ENCODE peak calls at places on chromosomes 7 and 10, in seven cellular contexts. N is GM23338, C is GM06990, W is choroid plexus epithelial cell, H is GM12865, E is foreskin fibroblast, J is IMR-90. X is an unnamed sample.

GRCh38 chr7:154474903-154475520 is 422.8 kb downstream of the DPP6 start:
- DNase-seq in N (no peak), C (no peak), E (no peak), H (peak), J (no peak), W (no peak), X (no peak)

GRCh38 chr10:71547841-71548493 is 151.2 kb downstream of the CDH23 start:
- DNase-seq in J (peak), E (peak), W (peak), C (no peak), H (no peak), N (no peak), X (no peak)

GRCh38 chr7:122145937-122146336 is 1.9 kb upstream of the AASS start:
- DNase-seq in H (no peak), C (no peak), N (peak), W (no peak), E (no peak), J (no peak), X (no peak)

GRCh38 chr10:15316144-15316543 is 54.9 kb downstream of the FAM171A1 start:
- DNase-seq in W (peak), J (no peak), E (no peak), C (no peak), H (no peak), N (peak), X (no peak)

GRCh38 chr7:114986805-114987204 is 64.9 kb downstream of the MDFIC start:
- DNase-seq in H (no peak), W (peak), E (no peak), N (peak), C (no peak), J (peak), X (no peak)

GRCh38 chr10:124225029-124225467 is 131.7 kb upstream of the CHST15 start:
- DNase-seq in C (no peak), W (no peak), N (no peak), E (no peak), J (no peak), H (no peak), X (no peak)

GRCh38 chr10:86182150-86182549 is 184.4 kb downstream of the GRID1 start:
- DNase-seq in W (no peak), E (no peak), H (no peak), C (no peak), N (peak), J (no peak), X (no peak)

GRCh38 chr10:77563638-77564270 is 73.9 kb downstream of the KCNMA1 start:
- DNase-seq in H (no peak), E (no peak), C (no peak), N (no peak), W (no peak), J (no peak), X (no peak)

GRCh38 chr10:120581496-120581895 is 124.5 kb downstream of the PLPP4 start:
- DNase-seq in N (peak), C (no peak), W (no peak), H (no peak), E (no peak), J (no peak), X (no peak)

GRCh38 chr7:112205348-112206237 is 606 bp downstream of the DOCK4 start:
- DNase-seq in N (peak), H (peak), J (peak), C (peak), W (peak), E (peak), X (no peak)

GRCh38 chr7:150428671-150429451 is 21.6 kb upstream of the GIMAP8 start:
- DNase-seq in H (peak), W (peak), C (peak), J (peak), N (peak), E (peak), X (peak)

GRCh38 chr7:103680161-103681144 is 234.4 kb upstream of the SLC26A5 start:
- DNase-seq in W (no peak), N (peak), C (no peak), E (no peak), H (no peak), J (no peak), X (no peak)

GRCh38 chr7:69526570-69526969 is 71.7 kb upstream of the AUTS2 start:
- DNase-seq in H (no peak), W (no peak), C (no peak), N (no peak), J (no peak), E (no peak), X (no peak)

GRCh38 chr10:79086822-79087221 is 18.1 kb downstream of the ZMIZ1 start:
- DNase-seq in N (no peak), E (no peak), C (no peak), W (no peak), J (no peak), H (no peak), X (no peak)

GRCh38 chr7:3482147-3482921 is 181.3 kb downstream of the SDK1 start:
- DNase-seq in E (no peak), C (no peak), H (peak), N (peak), W (peak), J (peak), X (no peak)

GRCh38 chr10:5529702-5530411 is 5.1 kb downstream of the CALML3 start:
- DNase-seq in J (no peak), E (no peak), H (no peak), C (no peak), W (no peak), N (no peak), X (no peak)

GRCh38 chr7:27137603-27138410 is 5.7 kb downstream of the HOXA5 start:
- DNase-seq in C (no peak), E (no peak), H (no peak), W (no peak), N (no peak), J (peak), X (no peak)

GRCh38 chr10:133308431-133309110 is at the start of the genes TUBGCP2 and ZNF511:
- DNase-seq in E (peak), N (peak), H (peak), J (peak), C (peak), W (peak), X (no peak)

GRCh38 chr10:117987242-117987909 is 59.4 kb downstream of the RAB11FIP2 start:
- DNase-seq in N (no peak), J (peak), C (no peak), E (no peak), W (no peak), H (no peak), X (no peak)

GRCh38 chr10:103915794-103916193 is 2.2 kb downstream of the STN1 start:
- DNase-seq in N (no peak), W (peak), J (no peak), C (no peak), H (peak), E (no peak), X (no peak)

GRCh38 chr10:132942740-132943554 is 577 bp upstream of the CFAP46 start:
- DNase-seq in W (no peak), H (no peak), N (peak), J (no peak), C (no peak), E (no peak), X (no peak)

GRCh38 chr10:49362596-49363260 is 33.2 kb downstream of the DRGX start:
- DNase-seq in E (no peak), C (peak), H (peak), W (no peak), J (no peak), N (no peak), X (no peak)

GRCh38 chr10:72794260-72794659 is 99.3 kb upstream of the OIT3 start:
- DNase-seq in N (no peak), C (no peak), W (peak), E (peak), J (peak), H (no peak), X (no peak)

GRCh38 chr7:135380351-135380750 is 129.6 kb downstream of the CNOT4 start:
- DNase-seq in E (no peak), H (no peak), J (no peak), N (no peak), C (no peak), W (no peak), X (no peak)

GRCh38 chr7:43441217-43441616 is 141.7 kb upstream of the STK17A start:
- DNase-seq in J (no peak), C (no peak), H (no peak), E (no peak), N (no peak), W (no peak), X (no peak)

GRCh38 chr7:142176901-142177300 is 65.4 kb downstream of the MGAM2 start:
- DNase-seq in C (no peak), J (no peak), W (no peak), N (no peak), H (no peak), E (no peak), X (no peak)

GRCh38 chr10:123236122-123236521 is 81.9 kb downstream of the BUB3 start:
- DNase-seq in W (peak), H (peak), C (peak), J (no peak), N (peak), E (no peak), X (no peak)

GRCh38 chr7:149734514-149735075 is 38.8 kb downstream of the ZNF467 start:
- DNase-seq in J (no peak), E (no peak), C (no peak), H (no peak), N (no peak), W (no peak), X (no peak)

GRCh38 chr10:106863549-106863948 is 301.0 kb downstream of the SORCS1 start:
- DNase-seq in W (no peak), E (no peak), H (peak), C (no peak), N (peak), J (no peak), X (no peak)

GRCh38 chr7:105800442-105800841 is 76.0 kb downstream of the ATXN7L1 start:
- DNase-seq in W (peak), H (peak), E (no peak), N (no peak), J (peak), C (no peak), X (no peak)

GRCh38 chr7:121398246-121398645 is 2.1 kb upstream of the FAM3C start:
- DNase-seq in W (peak), J (no peak), N (peak), C (no peak), E (no peak), H (no peak), X (no peak)

GRCh38 chr7:37265006-37265405 is 183.7 kb downstream of the ELMO1 start:
- DNase-seq in C (no peak), J (no peak), N (no peak), W (no peak), H (no peak), E (no peak), X (no peak)

GRCh38 chr10:122441961-122442360 is 12.5 kb upstream of the ARMS2 start:
- DNase-seq in C (no peak), H (no peak), E (peak), N (no peak), W (peak), J (peak), X (no peak)

GRCh38 chr7:111264111-111264868 is 173.4 kb downstream of the LRRN3 start:
- DNase-seq in W (no peak), J (no peak), C (no peak), N (no peak), H (no peak), E (no peak), X (no peak)

GRCh38 chr10:70651661-70652060 is 20.6 kb upstream of the ADAMTS14 start:
- DNase-seq in W (no peak), C (no peak), J (no peak), E (no peak), H (peak), N (peak), X (no peak)

GRCh38 chr10:93947055-93947454 is 46.7 kb upstream of the PLCE1 start:
- DNase-seq in J (peak), E (peak), N (peak), W (peak), C (no peak), H (no peak), X (peak)

GRCh38 chr10:24435374-24435773 is 226.4 kb downstream of the KIAA1217 start:
- DNase-seq in H (no peak), N (no peak), W (peak), E (peak), C (no peak), J (peak), X (no peak)

GRCh38 chr7:44150466-44150832 is 9.3 kb upstream of the MYL7 start:
- DNase-seq in W (peak), J (no peak), H (peak), N (no peak), C (peak), E (no peak), X (no peak)

GRCh38 chr10:129673292-129673691 is 206.3 kb downstream of the MGMT start:
- DNase-seq in C (no peak), H (no peak), N (no peak), W (no peak), E (no peak), J (no peak), X (no peak)
- TF ChIP-seq CTCF in C (no peak), H (no peak), N (peak), W (no peak), E (no peak), J (no peak), X (no peak)

GRCh38 chr10:88065384-88066049 is 202.1 kb downstream of the PTEN start:
- DNase-seq in H (peak), J (no peak), N (no peak), W (no peak), E (no peak), C (peak), X (no peak)
- H3K4me3 ChIP-seq in H (peak), J (no peak), N (no peak), W (no peak), E (no peak), C (no peak), X (no peak)

GRCh38 chr7:41603985-41604384 is 98.9 kb downstream of the INHBA start:
- DNase-seq in J (no peak), N (no peak), E (no peak), H (no peak), W (no peak), C (no peak), X (no peak)

DNA sequence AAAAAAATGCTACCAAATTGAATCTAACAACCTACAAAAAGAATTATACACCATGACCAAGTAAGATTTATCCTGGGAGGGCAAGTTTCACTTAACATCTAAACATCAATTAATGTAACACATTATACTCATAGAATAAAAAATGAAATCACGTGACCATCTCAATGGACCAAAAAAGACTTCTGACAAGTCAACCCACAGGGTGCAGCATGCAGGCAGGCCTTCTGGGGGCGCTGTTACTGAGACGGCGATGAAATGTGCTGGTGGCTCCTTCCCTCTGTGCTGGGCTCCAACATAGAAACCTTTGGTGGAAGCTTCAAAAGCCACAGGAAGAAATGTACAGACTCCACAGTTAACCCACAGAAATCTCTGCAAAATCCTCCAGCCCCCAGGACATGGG is 103.1 kb downstream of the INHBA start:
- DNase-seq in W (no peak), J (no peak), C (no peak), E (no peak), N (peak), H (no peak), X (no peak)
- TF ChIP-seq CTCF in W (no peak), J (no peak), C (no peak), E (no peak), N (peak), H (no peak), X (no peak)

GRCh38 chr7:146116452-146117219 is at the start of gene CNTNAP2:
- DNase-seq in J (no peak), W (peak), C (no peak), H (no peak), E (no peak), N (peak), X (no peak)
- H3K4me3 ChIP-seq in J (peak), W (peak), C (no peak), H (no peak), E (no peak), N (peak), X (peak)